ENCODE peak calls at places on chromosomes 7 and 10, in seven cellular contexts. I is T-helper 2 cell; C is CD4-positive, alpha-beta T cell; R is activated T-helper 9 cell treated with anti-CD3 and anti-CD28 coated beads, Interleukin-2, amount 50 U/mL, for 16 hours; L is brain microvascular endothelial cell; U is Calu3; P is activated CD4-positive, alpha-beta T cell treated with anti-CD3 and anti-CD28 coated beads for 24 hours. Y is an unnamed sample.

GRCh38 chr7:105875505-105875904 is 894 bp downstream of the ATXN7L1 start:
- DNase-seq in I (no peak), C (no peak), R (no peak), L (no peak), U (no peak), P (no peak), Y (no peak)

GRCh38 chr10:59708816-59709471 is 706 bp downstream of the SLC16A9 start:
- DNase-seq in I (no peak), C (no peak), R (no peak), L (no peak), U (peak), P (no peak), Y (peak)

GRCh38 chr7:10412426-10413019 is 561.1 kb upstream of the PHF14 start:
- DNase-seq in I (no peak), C (no peak), R (no peak), L (peak), U (peak), P (no peak), Y (no peak)

GRCh38 chr7:143345428-143345900 is 17.0 kb downstream of the FAM131B start:
- DNase-seq in I (peak), C (peak), R (peak), L (peak), U (peak), P (peak), Y (no peak)

GRCh38 chr7:130258494-130259078 is 8.1 kb upstream of the CPA2 start:
- DNase-seq in I (no peak), C (no peak), R (no peak), L (no peak), U (no peak), P (no peak), Y (no peak)

GRCh38 chr10:133127291-133128125 is 32.5 kb upstream of the KNDC1 start:
- DNase-seq in I (no peak), C (peak), R (no peak), L (no peak), U (peak), P (peak), Y (peak)

GRCh38 chr10:60739581-60739980 is 38.7 kb upstream of the CDK1 start:
- DNase-seq in I (no peak), C (no peak), R (no peak), L (no peak), U (no peak), P (no peak), Y (no peak)

GRCh38 chr10:121956111-121957061 is 18.6 kb downstream of the NSMCE4A start:
- DNase-seq in I (no peak), C (no peak), R (no peak), L (peak), U (no peak), P (no peak), Y (peak)

GRCh38 chr10:132355297-132355696 is 23.3 kb downstream of the LRRC27 start:
- DNase-seq in I (no peak), C (no peak), R (no peak), L (no peak), U (no peak), P (no peak), Y (no peak)

GRCh38 chr7:155247479-155248365 is 50.0 kb upstream of the INSIG1 start:
- DNase-seq in I (no peak), C (no peak), R (no peak), L (no peak), U (no peak), P (no peak), Y (no peak)

GRCh38 chr10:86535057-86535882 is 13.7 kb upstream of the WAPL start:
- DNase-seq in I (peak), C (no peak), R (peak), L (no peak), U (peak), P (no peak), Y (peak)

GRCh38 chr10:17650416-17650815 is 6.5 kb downstream of the STAM start:
- DNase-seq in I (no peak), C (no peak), R (no peak), L (no peak), U (no peak), P (no peak), Y (no peak)

GRCh38 chr7:102251531-102252372 is 34.9 kb upstream of the SH2B2 start:
- DNase-seq in I (no peak), C (no peak), R (no peak), L (no peak), U (no peak), P (no peak), Y (no peak)

GRCh38 chr10:58733436-58733835 is 220.8 kb downstream of the BICC1 start:
- DNase-seq in I (no peak), C (no peak), R (no peak), L (no peak), U (no peak), P (no peak), Y (no peak)

GRCh38 chr7:95723583-95724180 is 48.7 kb upstream of the DYNC1I1 start:
- DNase-seq in I (no peak), C (no peak), R (no peak), L (peak), U (peak), P (no peak), Y (peak)

GRCh38 chr10:112721080-112721698 is 228.9 kb upstream of the TCF7L2 start:
- DNase-seq in I (no peak), C (no peak), R (no peak), L (peak), U (peak), P (no peak), Y (no peak)

GRCh38 chr7:84102213-84102612 is 92.4 kb downstream of the SEMA3A start:
- DNase-seq in I (no peak), C (no peak), R (no peak), L (no peak), U (no peak), P (no peak), Y (no peak)

GRCh38 chr7:92627956-92628355 is 37.8 kb upstream of the FAM133B start:
- DNase-seq in I (no peak), C (no peak), R (no peak), L (no peak), U (no peak), P (no peak), Y (no peak)

GRCh38 chr10:112961609-112962008 is 11.6 kb downstream of the TCF7L2 start:
- DNase-seq in I (no peak), C (no peak), R (no peak), L (no peak), U (no peak), P (no peak), Y (no peak)

GRCh38 chr7:114842551-114843065 is 79.3 kb upstream of the MDFIC start:
- DNase-seq in I (no peak), C (no peak), R (no peak), L (no peak), U (no peak), P (no peak), Y (no peak)